ENCODE peak calls at places on chromosome 18, in seven cellular contexts. N, L, I, A, Q, X and R are unnamed samples. For H3K36me3, the result is how much of the 10 kb centered on the place peaks cover.

GRCh38 chr18:22451796-22452195 is 34.1 kb upstream of the CTAGE1 start:
- DNase-seq in N (no peak), L (no peak), I (no peak), A (no peak), Q (no peak), X (no peak), R (no peak)

GRCh38 chr18:2853926-2854664 is 7.3 kb downstream of the EMILIN2 start:
- DNase-seq in N (peak), L (no peak), I (no peak), A (no peak), Q (no peak), X (no peak), R (no peak)

GRCh38 chr18:10785798-10786197 is 260.0 kb downstream of the NAPG start:
- DNase-seq in N (no peak), L (no peak), I (no peak), A (no peak), Q (no peak), X (no peak), R (no peak)

GRCh38 chr18:68449292-68449691 is 265.6 kb downstream of the TMX3 start:
- DNase-seq in N (no peak), L (no peak), I (no peak), A (no peak), Q (no peak), X (no peak), R (no peak)

GRCh38 chr18:74368901-74369705 is 53.5 kb downstream of the C18orf63 start:
- DNase-seq in N (no peak), L (no peak), I (no peak), A (no peak), Q (no peak), X (no peak), R (peak)

GRCh38 chr18:79513381-79514081 is 117.8 kb downstream of the NFATC1 start:
- DNase-seq in N (peak), L (peak), I (peak), A (peak), Q (peak), X (peak), R (no peak)

GRCh38 chr18:25518716-25519053 is 166.7 kb upstream of the ZNF521 start:
- DNase-seq in N (no peak), L (no peak), I (no peak), A (no peak), Q (no peak), X (no peak), R (no peak)

GRCh38 chr18:48590678-48591077 is 51.8 kb downstream of the CTIF start:
- DNase-seq in N (no peak), L (no peak), I (peak), A (peak), Q (no peak), X (no peak), R (no peak)

GRCh38 chr18:66005831-66006588 is 255.2 kb downstream of the CDH7 start:
- DNase-seq in N (no peak), L (no peak), I (peak), A (no peak), Q (no peak), X (no peak), R (no peak)

GRCh38 chr18:45764000-45764686 is 40.2 kb downstream of the SLC14A1 start:
- DNase-seq in N (no peak), L (no peak), I (no peak), A (no peak), Q (no peak), X (no peak), R (no peak)

GRCh38 chr18:53567935-53568574 is 656.4 kb downstream of the MBD2 start:
- DNase-seq in N (no peak), L (no peak), I (no peak), A (no peak), Q (no peak), X (no peak), R (peak)

GRCh38 chr18:79290876-79291275 is 104.9 kb upstream of the NFATC1 start:
- DNase-seq in N (no peak), L (no peak), I (no peak), A (no peak), Q (no peak), X (no peak), R (no peak)

GRCh38 chr18:2884706-2885285 is 38.0 kb downstream of the EMILIN2 start:
- DNase-seq in N (no peak), L (no peak), I (no peak), A (no peak), Q (no peak), X (no peak), R (no peak)

GRCh38 chr18:21181763-21182162 is 60.3 kb upstream of the GREB1L start:
- DNase-seq in N (no peak), L (no peak), I (no peak), A (no peak), Q (no peak), X (no peak), R (no peak)

GRCh38 chr18:54696616-54697293 is 105.7 kb downstream of the DYNAP start:
- DNase-seq in N (no peak), L (no peak), I (no peak), A (no peak), Q (no peak), X (no peak), R (no peak)

GRCh38 chr18:77065221-77065981 is 67.2 kb downstream of the MBP start:
- DNase-seq in N (no peak), L (no peak), I (no peak), A (no peak), Q (no peak), X (no peak), R (no peak)

GRCh38 chr18:13147146-13147545 is 71.4 kb upstream of the LDLRAD4 start:
- DNase-seq in N (no peak), L (no peak), I (no peak), A (no peak), Q (no peak), X (no peak), R (no peak)

GRCh38 chr18:49756671-49757362 is 56.5 kb downstream of the ACAA2 start:
- DNase-seq in N (no peak), L (no peak), I (no peak), A (no peak), Q (no peak), X (peak), R (no peak)

GRCh38 chr18:63553117-63553516 is 10.9 kb downstream of the SERPINB12 start:
- DNase-seq in N (no peak), L (no peak), I (no peak), A (no peak), Q (peak), X (no peak), R (peak)

GRCh38 chr18:21809725-21810124 is 69.1 kb downstream of the MIB1 start:
- DNase-seq in N (no peak), L (no peak), I (no peak), A (no peak), Q (no peak), X (no peak), R (no peak)

GRCh38 chr18:46630160-46630559 is 26.9 kb downstream of the LOXHD1 start:
- DNase-seq in N (no peak), L (no peak), I (no peak), A (no peak), Q (no peak), X (peak), R (no peak)

GRCh38 chr18:74957588-74958224 is 251.2 kb downstream of the PTGR3 start:
- DNase-seq in N (no peak), L (no peak), I (no peak), A (no peak), Q (no peak), X (no peak), R (no peak)

GRCh38 chr18:34918856-34919255 is 122.4 kb upstream of the MAPRE2 start:
- DNase-seq in N (no peak), L (no peak), I (no peak), A (no peak), Q (no peak), X (no peak), R (no peak)

GRCh38 chr18:9348079-9348671 is 13.6 kb downstream of the TWSG1 start:
- DNase-seq in N (no peak), L (no peak), I (no peak), A (no peak), Q (no peak), X (no peak), R (no peak)

GRCh38 chr18:72605350-72605749 is 61.2 kb upstream of the CBLN2 start:
- DNase-seq in N (no peak), L (no peak), I (no peak), A (no peak), Q (no peak), X (no peak), R (no peak)

GRCh38 chr18:7000484-7001096 is 117.0 kb downstream of the LAMA1 start:
- DNase-seq in N (no peak), L (no peak), I (no peak), A (no peak), Q (no peak), X (no peak), R (no peak)

DNA sequence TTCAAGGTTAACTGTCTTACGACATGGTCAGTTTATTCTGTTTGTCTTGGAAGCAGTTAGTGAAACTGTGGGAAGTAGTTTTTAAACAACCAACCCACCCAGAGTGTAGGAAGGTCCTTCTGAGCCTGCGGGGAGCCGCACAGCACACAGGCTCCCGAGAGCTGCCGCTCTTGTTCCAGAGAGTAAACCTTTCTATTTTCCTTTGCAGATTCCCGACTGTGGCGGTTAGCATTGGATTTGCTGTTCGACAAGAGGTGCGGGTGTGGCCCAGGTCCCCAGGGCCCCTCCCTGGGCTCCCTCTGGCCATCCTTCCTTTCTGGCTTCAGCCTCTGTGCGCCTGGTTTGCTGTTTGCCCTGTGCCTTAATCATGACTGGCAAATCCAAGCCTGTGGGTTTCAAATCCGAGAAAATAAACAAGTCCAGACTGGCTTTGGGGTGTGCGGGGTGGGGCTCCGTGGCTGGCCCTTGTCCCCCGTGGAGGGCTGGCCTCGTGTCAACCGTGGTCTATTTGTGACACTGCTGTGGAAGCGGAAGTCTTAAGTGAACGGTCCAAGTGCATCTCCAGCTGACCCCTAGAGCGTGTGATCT is 30.7 kb downstream of the IMPA2 start:
- DNase-seq in N (no peak), L (no peak), I (no peak), A (no peak), Q (peak), X (no peak), R (no peak)
- H3K36me3 ChIP-seq in N (under half), L (under half), I (half or more), A (under half), Q (under half), X (under half), R (under half)

GRCh38 chr18:24014062-24014985 is at the start of gene TTC39C:
- DNase-seq in N (peak), L (peak), I (peak), A (peak), Q (peak), X (peak), R (peak)

GRCh38 chr18:24014986-24015896 is 687 bp downstream of the TTC39C start:
- DNase-seq in N (peak), L (no peak), I (peak), A (peak), Q (peak), X (peak), R (peak)

GRCh38 chr18:24015897-24016631 is 1.5 kb downstream of the TTC39C start:
- DNase-seq in N (no peak), L (no peak), I (no peak), A (no peak), Q (no peak), X (no peak), R (no peak)

GRCh38 chr18:24018299-24018910 is 3.9 kb downstream of the TTC39C start:
- DNase-seq in N (no peak), L (no peak), I (no peak), A (no peak), Q (no peak), X (no peak), R (no peak)

GRCh38 chr18:24016643-24017042 is 2.1 kb downstream of the TTC39C start:
- DNase-seq in N (no peak), L (no peak), I (no peak), A (no peak), Q (no peak), X (no peak), R (no peak)
- TF ChIP-seq CTCF in N (no peak), L (peak), I (peak), A (peak), Q (no peak), X (no peak), R (peak)

GRCh38 chr18:4400911-4401310 is 54.2 kb downstream of the DLGAP1 start:
- DNase-seq in N (no peak), L (no peak), I (no peak), A (no peak), Q (no peak), X (no peak), R (no peak)
- H3K36me3 ChIP-seq in N (under half), L (under half), I (under half), A (under half), Q (under half), X (under half), R (under half)

GRCh38 chr18:58405107-58405898 is 223.6 kb downstream of the ALPK2 start:
- DNase-seq in N (no peak), L (no peak), I (peak), A (peak), Q (no peak), X (no peak), R (no peak)

GRCh38 chr18:58408665-58409064 is 220.2 kb downstream of the ALPK2 start:
- DNase-seq in N (no peak), L (no peak), I (no peak), A (no peak), Q (no peak), X (no peak), R (no peak)

GRCh38 chr18:58407263-58407648 is 221.6 kb downstream of the ALPK2 start:
- DNase-seq in N (no peak), L (no peak), I (peak), A (no peak), Q (no peak), X (no peak), R (no peak)

GRCh38 chr18:58409802-58410445 is 219.0 kb downstream of the ALPK2 start:
- DNase-seq in N (no peak), L (no peak), I (peak), A (no peak), Q (no peak), X (no peak), R (no peak)

DNA sequence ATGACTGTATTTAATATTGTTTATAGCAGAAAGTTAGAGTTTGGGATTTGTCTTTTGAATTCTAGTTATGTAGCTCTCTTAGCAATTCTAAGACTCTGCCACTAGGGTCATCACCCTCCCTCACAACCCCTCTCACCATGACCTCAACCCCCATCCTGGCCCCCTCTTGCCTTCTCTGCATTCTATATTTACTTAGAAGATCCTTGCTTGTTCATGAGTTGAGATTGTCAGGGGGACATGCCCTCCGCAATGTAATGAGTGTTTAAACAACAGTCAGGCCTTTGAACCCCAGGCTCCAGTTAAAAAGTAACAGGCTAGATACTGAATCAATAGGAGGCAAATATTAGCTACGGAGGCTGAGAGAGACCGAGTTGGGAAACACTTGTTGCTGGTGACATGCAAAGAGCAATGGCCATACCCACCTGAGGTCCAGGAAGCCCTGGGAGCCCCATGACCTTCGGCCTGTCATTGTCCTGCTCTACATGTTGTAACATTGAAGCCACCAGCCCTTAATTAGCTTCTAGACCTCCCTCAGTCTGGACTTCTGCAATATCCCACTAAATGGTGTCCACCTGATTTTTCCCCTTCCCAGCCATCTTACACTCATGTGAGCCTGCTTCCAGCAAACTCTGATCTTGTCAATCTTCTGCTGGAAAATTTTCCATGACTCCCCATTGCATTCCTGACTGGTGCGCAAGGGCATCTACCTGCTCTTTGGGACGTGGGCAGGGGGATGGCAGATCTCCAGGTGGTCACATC is 221.1 kb downstream of the ALPK2 start:
- DNase-seq in N (no peak), L (no peak), I (peak), A (peak), Q (no peak), X (no peak), R (no peak)
- TF ChIP-seq CTCF in N (no peak), L (no peak), I (no peak), A (no peak), Q (no peak), X (no peak), R (no peak)

GRCh38 chr18:62085766-62086165 is 101.1 kb downstream of the PIGN start:
- DNase-seq in N (no peak), L (no peak), I (no peak), A (no peak), Q (no peak), X (no peak), R (no peak)
- H3K36me3 ChIP-seq in N (under half), L (under half), I (under half), A (under half), Q (under half), X (under half), R (under half)